ENCODE peak calls at places on chromosomes 12 and 14, in five cellular contexts. U, W, T, V and J are unnamed samples.

GRCh38 chr14:54026671-54027070 is 70.0 kb upstream of the BMP4 start:
- DNase-seq in U (no peak), W (no peak), T (no peak), V (no peak), J (no peak)

GRCh38 chr14:100038065-100038464 is 27.2 kb upstream of the EVL start:
- DNase-seq in U (no peak), W (no peak), T (no peak), V (no peak), J (no peak)

GRCh38 chr12:101111441-101111840 is 98.6 kb downstream of the SLC5A8 start:
- DNase-seq in U (no peak), W (no peak), T (no peak), V (no peak), J (no peak)

GRCh38 chr12:43758247-43758727 is 303 bp downstream of the PUS7L start:
- DNase-seq in U (no peak), W (peak), T (no peak), V (no peak), J (no peak)

GRCh38 chr12:1702708-1703107 is 11.8 kb downstream of the ADIPOR2 start:
- DNase-seq in U (no peak), W (no peak), T (no peak), V (no peak), J (no peak)

GRCh38 chr12:52230364-52231281 is 2.4 kb upstream of the KRT7 start:
- DNase-seq in U (no peak), W (no peak), T (peak), V (no peak), J (no peak)

GRCh38 chr14:68346540-68347232 is 446.2 kb downstream of the ZFP36L1 start:
- DNase-seq in U (no peak), W (no peak), T (no peak), V (no peak), J (no peak)

GRCh38 chr14:87133073-87133815 is 859.7 kb downstream of the GALC start:
- DNase-seq in U (no peak), W (no peak), T (peak), V (no peak), J (peak)

GRCh38 chr14:35220920-35221319 is 71.3 kb upstream of the PSMA6 start:
- DNase-seq in U (no peak), W (no peak), T (no peak), V (no peak), J (no peak)

GRCh38 chr12:88893801-88894200 is 313.5 kb upstream of the KITLG start:
- DNase-seq in U (no peak), W (no peak), T (no peak), V (no peak), J (no peak)

GRCh38 chr12:101854747-101855146 is 22.6 kb upstream of the DRAM1 start:
- DNase-seq in U (no peak), W (no peak), T (no peak), V (no peak), J (no peak)

GRCh38 chr12:119505001-119505400 is 88.6 kb upstream of the TMEM233 start:
- DNase-seq in U (no peak), W (no peak), T (peak), V (no peak), J (no peak)

GRCh38 chr12:109423392-109423791 is 53.7 kb downstream of the KCTD10 start:
- DNase-seq in U (no peak), W (no peak), T (no peak), V (no peak), J (no peak)

GRCh38 chr14:90409209-90409730 is 12.4 kb downstream of the CALM1 start:
- DNase-seq in U (peak), W (peak), T (peak), V (no peak), J (peak)

GRCh38 chr12:127903146-127903545 is 363.8 kb upstream of the TMEM132C start:
- DNase-seq in U (no peak), W (no peak), T (peak), V (no peak), J (no peak)

GRCh38 chr14:99229654-99230215 is 42.3 kb downstream of the BCL11B start:
- DNase-seq in U (no peak), W (no peak), T (no peak), V (peak), J (no peak)

GRCh38 chr12:53940448-53941014 is 1.9 kb downstream of the HOXC13 start:
- DNase-seq in U (no peak), W (no peak), T (no peak), V (no peak), J (no peak)